ENCODE peak calls at places on chromosome 10, in seven cellular contexts. C is esophagus squamous epithelium, M is right lobe of liver, R is upper lobe of left lung, Z is transverse colon, F is lower leg skin, N is heart left ventricle. U is an unnamed sample.

GRCh38 chr10:55091691-55092328 is 290.8 kb upstream of the PCDH15 start:
- DNase-seq in C (no peak), M (no peak), R (no peak), Z (no peak), F (no peak), N (no peak), U (peak)

GRCh38 chr10:132735341-132735775 is 50.6 kb downstream of the NKX6-2 start:
- DNase-seq in C (no peak), M (no peak), R (peak), Z (no peak), F (no peak), N (no peak), U (no peak)

GRCh38 chr10:95290801-95291633 is at the start of gene PDLIM1:
- DNase-seq in C (peak), M (peak), R (peak), Z (peak), F (peak), N (peak), U (peak)

GRCh38 chr10:86044029-86044428 is 322.6 kb downstream of the GRID1 start:
- DNase-seq in C (no peak), M (no peak), R (no peak), Z (no peak), F (no peak), N (no peak), U (no peak)

GRCh38 chr10:59323831-59324401 is 38.4 kb downstream of the FAM13C start:
- DNase-seq in C (no peak), M (no peak), R (no peak), Z (no peak), F (no peak), N (no peak), U (no peak)

GRCh38 chr10:124416733-124417132 is 2.0 kb downstream of the OAT start:
- DNase-seq in C (no peak), M (no peak), R (no peak), Z (no peak), F (no peak), N (no peak), U (no peak)

GRCh38 chr10:69645751-69646687 is 16.0 kb downstream of the FAM241B start:
- DNase-seq in C (no peak), M (no peak), R (no peak), Z (no peak), F (peak), N (no peak), U (no peak)

GRCh38 chr10:98778277-98778759 is 331.6 kb upstream of the HPS1 start:
- DNase-seq in C (no peak), M (no peak), R (no peak), Z (no peak), F (no peak), N (no peak), U (peak)

GRCh38 chr10:97350138-97350537 is 15.6 kb upstream of the FRAT2 start:
- DNase-seq in C (no peak), M (no peak), R (no peak), Z (peak), F (no peak), N (no peak), U (no peak)

GRCh38 chr10:127278001-127278400 is 81.6 kb upstream of the INSYN2A start:
- DNase-seq in C (no peak), M (no peak), R (no peak), Z (no peak), F (peak), N (no peak), U (no peak)

GRCh38 chr10:132698211-132698751 is 87.7 kb downstream of the NKX6-2 start:
- DNase-seq in C (no peak), M (peak), R (peak), Z (no peak), F (peak), N (no peak), U (no peak)

GRCh38 chr10:18743926-18744325 is 84.7 kb downstream of the ARL5B start:
- DNase-seq in C (no peak), M (no peak), R (no peak), Z (no peak), F (no peak), N (no peak), U (no peak)

GRCh38 chr10:26738354-26738753 is 40.9 kb downstream of the PDSS1 start:
- DNase-seq in C (no peak), M (no peak), R (no peak), Z (no peak), F (no peak), N (no peak), U (no peak)

GRCh38 chr10:130050008-130050407 is 60.6 kb downstream of the C10orf143 start:
- DNase-seq in C (no peak), M (no peak), R (no peak), Z (no peak), F (peak), N (no peak), U (no peak)

GRCh38 chr10:124094419-124094785 is 1.0 kb upstream of the CHST15 start:
- DNase-seq in C (no peak), M (no peak), R (no peak), Z (peak), F (no peak), N (no peak), U (no peak)

GRCh38 chr10:17851611-17852010 is 42.5 kb downstream of the MRC1 start:
- DNase-seq in C (no peak), M (no peak), R (no peak), Z (peak), F (peak), N (peak), U (peak)

GRCh38 chr10:124696446-124697392 is 47.5 kb downstream of the FAM53B start:
- DNase-seq in C (no peak), M (no peak), R (no peak), Z (no peak), F (no peak), N (no peak), U (no peak)

GRCh38 chr10:111295788-111296187 is 219.0 kb downstream of the ADRA2A start:
- DNase-seq in C (no peak), M (no peak), R (no peak), Z (no peak), F (no peak), N (no peak), U (no peak)

GRCh38 chr10:123464428-123465323 is 201.5 kb upstream of the GPR26 start:
- DNase-seq in C (no peak), M (no peak), R (no peak), Z (no peak), F (no peak), N (no peak), U (peak)

GRCh38 chr10:26621889-26622681 is 75.4 kb upstream of the PDSS1 start:
- DNase-seq in C (peak), M (peak), R (peak), Z (peak), F (peak), N (peak), U (peak)

GRCh38 chr10:111600772-111601171 is 523.9 kb downstream of the ADRA2A start:
- DNase-seq in C (no peak), M (no peak), R (no peak), Z (peak), F (no peak), N (peak), U (no peak)

GRCh38 chr10:80860719-80861118 is 323.0 kb downstream of the SH2D4B start:
- DNase-seq in C (no peak), M (no peak), R (no peak), Z (no peak), F (no peak), N (no peak), U (no peak)

GRCh38 chr10:80856186-80856585 is 318.5 kb downstream of the SH2D4B start:
- DNase-seq in C (no peak), M (no peak), R (no peak), Z (no peak), F (no peak), N (no peak), U (no peak)

DNA sequence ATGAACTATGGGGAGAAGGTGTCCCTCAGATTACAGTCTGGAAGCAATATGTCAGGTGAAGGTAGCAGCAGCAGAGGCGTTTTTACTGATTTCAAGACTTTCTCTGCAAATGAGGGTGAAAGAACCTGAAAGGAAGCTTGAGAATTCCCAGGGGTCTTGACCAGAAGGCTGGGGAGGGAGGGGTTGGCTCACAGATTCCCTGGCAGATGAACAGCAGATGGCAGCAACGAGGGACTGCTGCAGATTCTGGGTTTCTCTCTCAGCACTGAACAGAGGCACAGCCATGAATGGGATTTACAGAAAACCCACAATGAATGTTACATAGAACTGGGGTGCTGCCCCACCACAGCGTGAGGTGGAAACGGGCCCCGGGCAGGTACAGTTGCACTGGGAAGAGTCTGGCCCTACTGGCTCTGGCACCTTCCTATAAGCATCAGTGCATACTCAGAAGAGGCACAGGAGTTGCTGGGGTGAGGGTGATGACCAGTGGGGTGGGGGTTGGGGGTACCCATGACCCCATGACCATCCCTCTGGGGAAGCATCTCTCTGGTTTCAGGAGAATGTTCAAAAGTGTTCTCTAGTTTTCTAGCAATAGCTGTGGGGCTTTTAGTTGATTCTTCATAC is 317.8 kb downstream of the SH2D4B start:
- DNase-seq in C (no peak), M (peak), R (no peak), Z (no peak), F (no peak), N (no peak), U (peak)
- TF ChIP-seq CTCF in C (peak), M (peak), R (no peak), Z (no peak), F (no peak), N (peak), U (peak)

DNA sequence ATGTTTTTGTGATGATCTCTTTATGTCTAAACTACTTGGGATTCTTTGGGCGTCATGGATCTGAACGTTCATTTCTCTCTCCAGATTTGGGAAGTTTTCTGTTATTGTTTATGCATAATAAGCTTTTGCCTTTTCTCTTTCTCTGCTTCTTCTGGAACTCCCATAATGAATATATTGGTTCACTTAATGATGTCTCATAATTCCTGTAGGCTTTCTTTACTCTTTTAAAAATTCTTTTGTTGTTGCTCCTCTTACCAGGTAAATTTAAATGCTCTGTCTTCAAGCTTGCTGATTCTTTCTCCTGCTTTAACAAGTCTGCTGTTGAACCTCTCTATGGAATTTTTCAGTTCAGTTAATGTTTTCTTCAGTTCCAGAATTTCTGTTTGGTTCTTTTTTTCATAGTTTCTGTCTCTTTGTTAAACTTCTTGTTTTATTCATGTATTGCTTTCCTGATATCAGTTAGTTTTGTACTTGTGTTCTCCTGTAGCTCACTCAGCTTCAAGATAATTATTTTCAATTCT is 317.5 kb downstream of the PLXDC2 start:
- DNase-seq in C (no peak), M (no peak), R (no peak), Z (no peak), F (no peak), N (no peak), U (no peak)
- TF ChIP-seq POLR2A in C (no peak), M (no peak), R (no peak), Z (no peak), F (no peak), N (no peak), U (no peak)

DNA sequence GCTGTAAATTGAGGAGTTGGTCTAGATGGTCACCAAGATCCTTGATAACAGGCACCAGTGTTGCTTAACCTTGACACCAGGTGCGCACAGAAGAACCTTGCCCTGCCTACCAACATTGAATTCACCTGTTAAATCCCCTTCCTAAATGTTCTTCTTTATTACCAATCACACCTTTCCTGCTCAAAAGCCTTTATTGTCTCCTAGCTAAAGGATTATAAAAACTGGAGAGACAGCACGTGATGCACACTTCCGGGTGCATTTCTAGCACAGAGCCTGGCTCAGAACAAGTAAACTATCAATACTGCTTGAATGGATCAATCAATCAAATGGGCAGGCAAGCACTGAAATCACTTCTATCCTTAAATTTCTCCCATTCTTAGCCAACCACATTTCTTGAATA is 56.3 kb downstream of the SVIL start:
- DNase-seq in C (no peak), M (no peak), R (no peak), Z (no peak), F (no peak), N (no peak), U (no peak)
- TF ChIP-seq CTCF in C (no peak), M (no peak), R (no peak), Z (no peak), F (no peak), N (no peak), U (no peak)

GRCh38 chr10:14602807-14603538 is 171.7 kb downstream of the FAM107B start:
- DNase-seq in C (no peak), M (no peak), R (no peak), Z (no peak), F (no peak), N (no peak), U (no peak)

GRCh38 chr10:14604181-14605142 is 170.2 kb downstream of the FAM107B start:
- DNase-seq in C (peak), M (peak), R (peak), Z (peak), F (peak), N (peak), U (peak)

GRCh38 chr10:14606633-14607032 is 168.1 kb downstream of the FAM107B start:
- DNase-seq in C (no peak), M (no peak), R (no peak), Z (no peak), F (no peak), N (no peak), U (no peak)

GRCh38 chr10:14603539-14604102 is 171.1 kb downstream of the FAM107B start:
- DNase-seq in C (no peak), M (no peak), R (peak), Z (no peak), F (no peak), N (no peak), U (peak)

DNA sequence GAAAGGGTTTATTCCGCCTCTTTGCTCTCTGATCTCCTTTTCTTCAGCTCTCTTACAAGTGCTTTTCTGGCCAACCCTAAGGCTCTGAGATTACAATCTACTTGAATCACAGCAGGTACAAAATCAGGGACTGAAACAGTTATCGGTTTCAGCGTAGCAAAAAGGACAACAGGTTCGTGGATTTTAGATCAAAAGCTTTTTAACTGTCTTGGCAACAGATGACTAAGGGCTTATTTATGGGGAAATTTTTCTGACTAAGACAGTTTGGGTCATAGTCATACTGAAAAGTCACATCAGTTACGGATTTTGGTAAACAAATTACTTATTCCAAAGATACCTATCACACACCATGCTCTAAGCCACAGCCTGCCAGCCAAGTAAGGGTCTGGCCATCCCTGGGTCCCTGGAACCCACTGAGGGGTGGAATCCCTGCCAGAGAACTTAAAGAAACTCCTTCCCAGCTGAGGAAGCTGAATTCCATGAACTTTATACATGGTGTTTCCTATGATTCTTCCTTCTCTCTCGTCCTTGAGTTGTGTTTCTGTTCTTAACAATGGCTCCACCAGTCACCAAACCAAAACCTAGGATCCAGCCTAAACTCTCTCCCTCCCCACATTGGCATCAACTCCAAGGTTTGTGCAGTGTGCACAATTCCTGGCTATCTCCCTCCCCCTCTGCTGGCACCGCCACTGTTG is 169.3 kb downstream of the FAM107B start:
- DNase-seq in C (no peak), M (no peak), R (no peak), Z (no peak), F (no peak), N (no peak), U (peak)
- TF ChIP-seq POLR2A in C (no peak), M (no peak), R (no peak), Z (no peak), F (no peak), N (no peak), U (no peak)

U was measured in NB4.